ENCODE peak calls at places on chromosomes 3 and 15, in seven cellular contexts. H, Z, W, E, R, B and N are unnamed samples.
A peak's percentile ranks its signal among the peaks of the same experiment; 100 is the strongest.

GRCh38 chr3:191026746-191027145 is 164.3 kb upstream of the GMNC start:
- DNase-seq in Z (no peak), E (no peak), W (no peak), R (no peak), H (no peak), B (no peak), N (no peak)

GRCh38 chr3:64084640-64085039 is 61.3 kb upstream of the PSMD6 start:
- DNase-seq in B (no peak), W (no peak), H (no peak), R (no peak), E (no peak), Z (no peak), N (no peak)

GRCh38 chr15:51647128-51647562 is 24.6 kb upstream of the DMXL2 start:
- DNase-seq in B (no peak), H (peak; percentile 56), W (no peak), Z (peak; percentile 63), E (no peak), R (no peak), N (peak; percentile 65)

GRCh38 chr3:184523825-184524615 is 37.6 kb upstream of the EPHB3 start:
- DNase-seq in H (no peak), E (no peak), B (no peak), Z (peak; percentile 84), W (no peak), R (no peak), N (no peak)

GRCh38 chr3:157868168-157868567 is 238.1 kb downstream of the SHOX2 start:
- DNase-seq in E (no peak), W (no peak), H (no peak), B (no peak), R (no peak), Z (peak; percentile 89), N (no peak)

GRCh38 chr3:129413687-129414506 is 14.5 kb downstream of the EFCAB12 start:
- DNase-seq in H (peak; percentile 36), Z (peak; percentile 72), R (no peak), W (no peak), B (no peak), E (no peak), N (no peak)

GRCh38 chr3:139830817-139831216 is 104.2 kb upstream of the CLSTN2 start:
- DNase-seq in B (no peak), R (no peak), Z (no peak), E (no peak), W (no peak), H (no peak), N (peak; percentile 50)

GRCh38 chr3:8560608-8561007 is 59.0 kb downstream of the LMCD1 start:
- DNase-seq in R (no peak), H (no peak), B (no peak), W (no peak), Z (peak; percentile 45), E (no peak), N (no peak)

GRCh38 chr15:49255966-49256759 is 86.1 kb downstream of the GALK2 start:
- DNase-seq in R (no peak), Z (no peak), H (no peak), E (no peak), W (no peak), B (no peak), N (no peak)

GRCh38 chr3:99878005-99878404 is 60.3 kb downstream of the CMSS1 start:
- DNase-seq in W (no peak), R (no peak), E (no peak), B (no peak), Z (peak; percentile 67), H (no peak), N (no peak)

GRCh38 chr3:129872107-129872506 is 21.4 kb downstream of the TMCC1 start:
- DNase-seq in R (no peak), W (no peak), E (no peak), H (no peak), B (no peak), Z (no peak), N (no peak)

GRCh38 chr15:34889486-34889885 is 80.1 kb downstream of the AQR start:
- DNase-seq in R (no peak), W (no peak), H (no peak), B (no peak), Z (no peak), E (no peak), N (no peak)

GRCh38 chr3:40649346-40649745 is 124.6 kb downstream of the ZNF621 start:
- DNase-seq in B (no peak), R (no peak), H (no peak), E (no peak), Z (no peak), W (no peak), N (no peak)

GRCh38 chr3:128573707-128574162 is 76.9 kb downstream of the RPN1 start:
- DNase-seq in E (no peak), B (no peak), Z (no peak), H (no peak), W (no peak), R (no peak), N (no peak)

GRCh38 chr3:186021673-186022362 is 84.0 kb upstream of the TRA2B start:
- DNase-seq in H (no peak), Z (peak; percentile 86), B (no peak), W (no peak), R (no peak), E (no peak), N (no peak)

GRCh38 chr15:26376243-26376642 is 396.6 kb downstream of the GABRB3 start:
- DNase-seq in E (no peak), W (no peak), R (no peak), Z (no peak), B (no peak), H (no peak), N (no peak)

GRCh38 chr3:161371441-161372320 is at the start of gene SPTSSB:
- DNase-seq in W (peak; percentile 5), R (no peak), B (peak; percentile 43), E (no peak), Z (no peak), H (peak; percentile 68), N (peak; percentile 52)

GRCh38 chr15:40510201-40510600 is 39.4 kb downstream of the CHST14 start:
- DNase-seq in E (no peak), R (no peak), B (no peak), W (no peak), Z (no peak), H (no peak), N (no peak)

GRCh38 chr3:114571363-114571762 is 277.5 kb downstream of the TIGIT start:
- DNase-seq in W (no peak), Z (no peak), H (no peak), R (no peak), B (no peak), E (no peak), N (no peak)

GRCh38 chr15:68629519-68630204 is 50.9 kb downstream of the CORO2B start:
- DNase-seq in R (no peak), W (no peak), H (no peak), B (no peak), E (no peak), Z (no peak), N (no peak)

GRCh38 chr3:171049831-171050444 is 23.4 kb upstream of the SLC2A2 start:
- DNase-seq in Z (peak; percentile 27), R (no peak), B (peak; percentile 8), W (no peak), H (peak; percentile 69), E (no peak), N (peak; percentile 56)

GRCh38 chr3:152905631-152906030 is 70.7 kb downstream of the P2RY1 start:
- DNase-seq in E (no peak), B (no peak), R (no peak), Z (no peak), W (no peak), H (no peak), N (no peak)

GRCh38 chr15:57422113-57422754 is 45.9 kb downstream of the CGNL1 start:
- DNase-seq in E (no peak), W (no peak), R (no peak), B (no peak), H (no peak), Z (peak; percentile 70), N (no peak)

GRCh38 chr15:82894971-82895520 is 57.5 kb downstream of the HOMER2 start:
- DNase-seq in W (no peak), B (no peak), R (no peak), Z (no peak), H (no peak), E (no peak), N (no peak)

GRCh38 chr15:73984208-73984979 is 7.7 kb downstream of the STOML1 start:
- DNase-seq in E (no peak), W (no peak), Z (no peak), R (no peak), B (no peak), H (peak; percentile 39), N (no peak)

GRCh38 chr3:178295257-178295912 is 240.9 kb upstream of the KCNMB2 start:
- DNase-seq in W (no peak), E (no peak), B (no peak), H (no peak), Z (peak; percentile 92), R (no peak), N (no peak)

GRCh38 chr3:185250653-185251052 is 3.2 kb downstream of the EHHADH start:
- DNase-seq in B (no peak), W (no peak), E (no peak), Z (no peak), R (no peak), H (no peak), N (no peak)

GRCh38 chr3:45943207-45943846 is at the start of gene CXCR6:
- DNase-seq in E (no peak), B (peak; percentile 55), W (peak; percentile 24), R (no peak), H (no peak), Z (no peak), N (no peak)

GRCh38 chr3:46709147-46709654 is 8.0 kb downstream of the TMIE start:
- DNase-seq in R (no peak), H (no peak), E (no peak), Z (no peak), B (no peak), W (no peak), N (no peak)

GRCh38 chr3:120641696-120642246 is 40.3 kb downstream of the HGD start:
- DNase-seq in R (no peak), H (no peak), Z (peak; percentile 23), E (no peak), W (no peak), B (no peak), N (no peak)